ENCODE peak calls at places on chromosomes 6 and 20, in six cellular contexts. Y is H9, I is neuronal stem cell, S is mesenchymal stem cell, N is H1, W is IMR-90. G is an unnamed sample.

GRCh38 chr6:2503816-2504494 is 246.8 kb downstream of the MYLK4 start:
- DNase-seq in Y (no peak), I (no peak), S (peak; percentile 44), N (no peak), W (peak; percentile 53), G (peak; percentile 98)

GRCh38 chr6:44898296-44898930 is 429.7 kb upstream of the RUNX2 start:
- DNase-seq in Y (no peak), I (no peak), S (peak; percentile 26), N (no peak), W (peak; percentile 64), G (no peak)

GRCh38 chr6:164107297-164107995 is 692.9 kb downstream of the QKI start:
- DNase-seq in Y (no peak), I (no peak), S (peak; percentile 6), N (no peak), W (no peak), G (peak; percentile 7)

GRCh38 chr6:140736227-140736626 is 1361.8 kb upstream of the CITED2 start:
- DNase-seq in Y (no peak), I (no peak), S (no peak), N (no peak), W (no peak), G (no peak)

GRCh38 chr6:138036111-138036510 is 71.1 kb downstream of the PERP start:
- DNase-seq in Y (peak; percentile 35), I (no peak), S (no peak), N (no peak), W (no peak), G (no peak)

GRCh38 chr20:61797200-61797599 is 268.5 kb downstream of the TAF4 start:
- DNase-seq in Y (no peak), I (no peak), S (no peak), N (no peak), W (no peak), G (no peak)

GRCh38 chr20:19317240-19318069 is 105.0 kb downstream of the SLC24A3 start:
- DNase-seq in Y (no peak), I (no peak), S (no peak), N (no peak), W (no peak), G (no peak)

GRCh38 chr6:1636272-1636825 is 26.6 kb downstream of the FOXC1 start:
- DNase-seq in Y (no peak), I (no peak), S (no peak), N (no peak), W (no peak), G (no peak)

GRCh38 chr20:16554766-16555543 is 18.3 kb downstream of the KIF16B start:
- DNase-seq in Y (no peak), I (no peak), S (no peak), N (no peak), W (no peak), G (no peak)

GRCh38 chr20:47546184-47547033 is 44.7 kb downstream of the NCOA3 start:
- DNase-seq in Y (no peak), I (no peak), S (peak; percentile 74), N (no peak), W (peak; percentile 96), G (peak; percentile 50)

GRCh38 chr20:57476073-57476526 is 48.8 kb downstream of the CTCFL start:
- DNase-seq in Y (no peak), I (no peak), S (no peak), N (no peak), W (no peak), G (no peak)

GRCh38 chr20:47272893-47273590 is 83.5 kb downstream of the ZMYND8 start:
- DNase-seq in Y (peak; percentile 36), I (peak; percentile 70), S (peak; percentile 75), N (peak; percentile 7), W (peak; percentile 71), G (peak; percentile 87)

GRCh38 chr20:50320910-50321796 is 130.5 kb downstream of the CEBPB start:
- DNase-seq in Y (peak; percentile 94), I (peak; percentile 56), S (peak; percentile 98), N (peak; percentile 59), W (peak; percentile 97), G (peak; percentile 98)

GRCh38 chr20:36435799-36436541 is 105.3 kb upstream of the MYL9 start:
- DNase-seq in Y (peak; percentile 96), I (peak; percentile 33), S (peak; percentile 54), N (peak; percentile 87), W (peak; percentile 21), G (peak; percentile 95)

GRCh38 chr20:52972190-52972937 is at the start of gene TSHZ2:
- DNase-seq in Y (peak; percentile 52), I (no peak), S (peak; percentile 78), N (no peak), W (peak; percentile 1), G (no peak)

GRCh38 chr6:74248966-74249365 is 553.0 kb downstream of the CD109 start:
- DNase-seq in Y (no peak), I (no peak), S (peak; percentile 28), N (no peak), W (peak; percentile 25), G (no peak)

GRCh38 chr20:24783631-24784492 is 165.2 kb upstream of the CST7 start:
- DNase-seq in Y (peak; percentile 59), I (no peak), S (no peak), N (no peak), W (no peak), G (no peak)

GRCh38 chr20:20017852-20018245 is 687 bp downstream of the NAA20 start:
- DNase-seq in Y (no peak), I (no peak), S (no peak), N (no peak), W (no peak), G (no peak)

GRCh38 chr6:170439366-170440351 is 113.4 kb downstream of the PSMB1 start:
- DNase-seq in Y (peak; percentile 19), I (no peak), S (peak; percentile 44), N (no peak), W (peak; percentile 31), G (no peak)

GRCh38 chr6:129759851-129760595 is 50.0 kb upstream of the ARHGAP18 start:
- DNase-seq in Y (no peak), I (no peak), S (no peak), N (no peak), W (peak; percentile 30), G (peak; percentile 20)

GRCh38 chr6:71349395-71349794 is 60.8 kb downstream of the OGFRL1 start:
- DNase-seq in Y (no peak), I (peak; percentile 14), S (peak; percentile 59), N (no peak), W (peak; percentile 62), G (peak; percentile 68)

GRCh38 chr6:91720323-91720722 is 1133.5 kb upstream of the MAP3K7 start:
- DNase-seq in Y (no peak), I (no peak), S (no peak), N (no peak), W (no peak), G (no peak)

GRCh38 chr6:11085758-11086435 is 7.7 kb upstream of the SMIM13 start:
- DNase-seq in Y (no peak), I (no peak), S (peak; percentile 57), N (no peak), W (peak; percentile 79), G (no peak)

GRCh38 chr20:63572788-63573738 is 976 bp downstream of the HELZ2 start:
- DNase-seq in Y (peak; percentile 55), I (no peak), S (peak; percentile 38), N (no peak), W (no peak), G (peak; percentile 29)

GRCh38 chr6:20454201-20454824 is 52.6 kb downstream of the E2F3 start:
- DNase-seq in Y (no peak), I (no peak), S (no peak), N (no peak), W (no peak), G (peak; percentile 52)

DNA sequence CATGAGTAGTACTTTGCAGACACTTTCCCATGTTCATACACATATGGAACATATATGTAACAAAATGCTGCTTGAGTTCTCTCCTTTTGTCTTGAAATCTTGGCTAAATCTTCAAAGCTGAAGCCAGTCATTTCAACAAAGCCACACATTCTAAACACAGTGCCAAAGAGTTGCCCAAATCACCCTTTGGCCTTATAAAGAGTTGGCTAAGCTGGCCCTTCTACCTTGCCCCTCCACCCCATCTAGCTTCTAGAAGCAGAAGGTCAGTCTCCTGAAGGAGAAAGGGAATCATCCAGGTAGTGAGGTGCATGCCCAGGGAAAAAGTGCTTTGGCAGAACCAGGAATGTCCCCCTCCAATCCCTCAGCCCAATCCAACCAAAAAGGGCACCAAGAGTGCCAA is 58.3 kb downstream of the ALDH8A1 start:
- DNase-seq in Y (no peak), I (no peak), S (no peak), N (no peak), W (no peak), G (no peak)
- H4K91ac ChIP-seq in Y (no peak overlapping the region), I (no peak overlapping the region), S (no peak overlapping the region), N (no peak overlapping the region), W (no peak overlapping the region), G (no peak overlapping the region)

DNA sequence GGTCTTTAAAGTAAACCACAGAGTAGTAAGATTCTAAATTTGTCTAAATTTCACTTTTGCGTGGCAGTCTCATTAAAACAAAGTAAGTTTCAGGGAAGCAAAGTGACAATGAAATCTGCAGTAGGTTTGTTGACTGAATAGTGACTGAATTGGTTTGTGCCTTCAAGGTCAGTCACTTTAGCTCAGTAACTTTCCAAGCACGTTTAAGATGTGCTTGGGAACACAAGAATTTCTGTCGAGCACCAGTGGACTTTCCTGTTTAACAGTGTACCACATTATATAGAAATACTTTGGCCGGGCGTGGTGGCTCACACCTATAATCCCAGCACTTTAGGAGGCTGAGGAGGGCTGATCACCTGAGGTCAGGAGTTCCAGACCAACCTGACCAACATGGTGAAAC is 1.7 kb upstream of the CD24 start:
- DNase-seq in Y (no peak), I (no peak), S (no peak), N (no peak), W (no peak), G (peak; percentile 42)
- H3K27me3 ChIP-seq in Y (no peaks in the 10 kb centered on the region), I (peaks cover 40% of the 10 kb centered on the region), S (peaks cover 39% of the 10 kb centered on the region), N (no peaks in the 10 kb centered on the region), W (peaks cover 53% of the 10 kb centered on the region), G (no peaks in the 10 kb centered on the region)

GRCh38 chr6:124999105-124999764 is 37.0 kb downstream of the RNF217 start:
- DNase-seq in Y (no peak), I (no peak), S (no peak), N (no peak), W (no peak), G (no peak)
- H3K14ac ChIP-seq in Y (no peak overlapping the region), I (no peak overlapping the region), S (no peak overlapping the region), N (no peak overlapping the region), W (no peak overlapping the region), G (no peak overlapping the region)

DNA sequence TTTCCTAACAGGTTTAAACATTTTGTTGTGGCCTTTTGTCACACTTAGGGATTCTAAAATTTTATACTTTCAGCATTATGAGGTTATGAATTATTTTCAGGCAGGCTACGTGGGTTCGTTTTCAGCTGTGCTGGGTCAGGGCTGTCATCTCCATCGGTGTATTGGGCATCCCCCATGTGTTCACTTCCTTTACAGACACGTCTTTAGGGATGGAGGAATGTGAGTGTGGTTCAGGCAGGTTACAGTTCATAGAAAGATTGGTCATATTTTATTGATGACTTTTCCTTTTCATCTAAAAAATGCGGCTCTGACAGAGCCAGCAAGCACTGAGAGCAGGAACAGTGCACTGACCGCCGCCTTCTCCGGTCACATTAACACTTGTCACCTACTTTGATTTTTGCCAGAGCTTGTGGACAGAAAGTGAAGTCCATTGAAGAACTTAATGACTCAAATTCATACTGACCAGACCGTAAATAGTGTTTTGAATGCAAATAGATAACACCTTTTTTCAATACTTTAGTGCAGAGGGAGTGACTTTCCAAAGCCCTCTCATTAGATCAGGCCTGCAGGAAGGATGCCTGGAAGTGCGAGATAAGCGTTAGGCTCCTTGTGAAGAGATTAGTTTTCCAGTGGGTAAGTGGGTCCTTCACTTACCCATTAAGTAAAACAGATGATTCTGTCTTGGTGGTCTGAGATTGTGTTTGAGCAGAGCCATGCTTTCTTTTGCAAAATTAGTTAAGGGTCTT is 113.1 kb downstream of the TIAM2 start:
- DNase-seq in Y (no peak), I (no peak), S (no peak), N (no peak), W (peak; percentile 37), G (no peak)
- H4K91ac ChIP-seq in Y (no peak overlapping the region), I (no peak overlapping the region), S (no peak overlapping the region), N (no peak overlapping the region), W (no peak overlapping the region), G (no peak overlapping the region)

GRCh38 chr6:70281923-70282902 is 20.7 kb downstream of the COL9A1 start:
- DNase-seq in Y (peak; percentile 76), I (peak; percentile 24), S (no peak), N (peak; percentile 23), W (no peak), G (no peak)
- H3K27me3 ChIP-seq in Y (peaks cover 10% of the 10 kb centered on the region), I (peaks cover 25% of the 10 kb centered on the region), S (peaks cover 62% of the 10 kb centered on the region), N (peaks cover 37% of the 10 kb centered on the region), W (peaks cover 24% of the 10 kb centered on the region), G (peaks cover 28% of the 10 kb centered on the region)

G was measured in trophoblast cell.